ENCODE peak calls at places on chromosomes 3 and 15, in six cellular contexts. One of them, this sample, is unnamed.

GRCh38 chr3:125443923-125444322 is 68.8 kb upstream of the ZNF148 start:
- DNase-seq in IMR-90: peak
- DNase-seq in trophoblast cell: peak
- DNase-seq in neuronal stem cell: no peak
- DNase-seq in mesenchymal stem cell: peak
- DNase-seq in H9: no peak
- DNase-seq in this sample: no peak

GRCh38 chr15:63218114-63218808 is 28.9 kb downstream of the RAB8B start:
- DNase-seq in IMR-90: peak
- DNase-seq in trophoblast cell: peak
- DNase-seq in neuronal stem cell: no peak
- DNase-seq in mesenchymal stem cell: peak
- DNase-seq in H9: no peak
- DNase-seq in this sample: no peak

GRCh38 chr3:66441124-66441523 is 59.7 kb downstream of the LRIG1 start:
- DNase-seq in IMR-90: peak
- DNase-seq in trophoblast cell: no peak
- DNase-seq in neuronal stem cell: no peak
- DNase-seq in mesenchymal stem cell: peak
- DNase-seq in H9: no peak
- DNase-seq in this sample: no peak

GRCh38 chr3:2597615-2598014 is 498.9 kb downstream of the CNTN4 start:
- DNase-seq in IMR-90: no peak
- DNase-seq in trophoblast cell: no peak
- DNase-seq in neuronal stem cell: no peak
- DNase-seq in mesenchymal stem cell: no peak
- DNase-seq in H9: no peak
- DNase-seq in this sample: no peak

GRCh38 chr3:30073622-30074021 is 532.8 kb upstream of the TGFBR2 start:
- DNase-seq in IMR-90: peak
- DNase-seq in trophoblast cell: no peak
- DNase-seq in neuronal stem cell: no peak
- DNase-seq in mesenchymal stem cell: peak
- DNase-seq in H9: no peak
- DNase-seq in this sample: no peak

GRCh38 chr15:99511529-99511864 is 54.3 kb upstream of the MEF2A start:
- DNase-seq in IMR-90: peak
- DNase-seq in trophoblast cell: no peak
- DNase-seq in neuronal stem cell: no peak
- DNase-seq in mesenchymal stem cell: no peak
- DNase-seq in H9: no peak
- DNase-seq in this sample: no peak

GRCh38 chr3:171967932-171968678 is 71.3 kb upstream of the FNDC3B start:
- DNase-seq in IMR-90: peak
- DNase-seq in trophoblast cell: no peak
- DNase-seq in neuronal stem cell: no peak
- DNase-seq in mesenchymal stem cell: peak
- DNase-seq in H9: no peak
- DNase-seq in this sample: no peak

GRCh38 chr3:157251685-157252084 is 91.7 kb upstream of the CCNL1 start:
- DNase-seq in IMR-90: no peak
- DNase-seq in trophoblast cell: no peak
- DNase-seq in neuronal stem cell: no peak
- DNase-seq in mesenchymal stem cell: no peak
- DNase-seq in H9: no peak
- DNase-seq in this sample: no peak

GRCh38 chr3:94405258-94406035 is 342.6 kb downstream of the NSUN3 start:
- DNase-seq in IMR-90: peak
- DNase-seq in trophoblast cell: no peak
- DNase-seq in neuronal stem cell: no peak
- DNase-seq in mesenchymal stem cell: no peak
- DNase-seq in H9: no peak
- DNase-seq in this sample: no peak
- H3K4ac ChIP-seq in IMR-90: no peak
- H3K4ac ChIP-seq in trophoblast cell: no peak
- H3K4ac ChIP-seq in neuronal stem cell: no peak
- H3K4ac ChIP-seq in mesenchymal stem cell: no peak
- H3K4ac ChIP-seq in H9: no peak
- H3K4ac ChIP-seq in this sample: no peak

DNA sequence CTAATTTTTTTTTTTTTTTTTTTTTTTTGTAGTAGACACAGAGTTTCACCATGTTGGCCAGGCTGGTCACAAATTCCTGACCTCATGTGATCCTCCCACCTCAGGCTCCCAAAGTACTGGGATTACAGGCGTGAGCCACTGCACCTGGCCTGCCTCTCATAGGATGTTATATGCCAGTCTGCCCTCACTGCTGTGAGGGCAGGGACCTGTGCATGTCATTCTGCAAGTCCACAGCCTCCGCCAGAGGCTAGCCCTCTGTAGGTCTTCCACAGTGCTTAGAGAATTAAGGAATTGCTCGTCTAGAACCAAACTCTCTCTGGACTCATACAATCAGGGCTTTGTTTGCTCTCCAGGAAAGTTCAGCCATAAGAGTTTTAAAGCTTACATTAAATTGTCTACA is 163.9 kb upstream of the WNT5A start:
- DNase-seq in IMR-90: no peak
- DNase-seq in trophoblast cell: no peak
- DNase-seq in neuronal stem cell: no peak
- DNase-seq in mesenchymal stem cell: no peak
- DNase-seq in H9: no peak
- DNase-seq in this sample: no peak
- H3K4ac ChIP-seq in IMR-90: no peak
- H3K4ac ChIP-seq in trophoblast cell: no peak
- H3K4ac ChIP-seq in neuronal stem cell: no peak
- H3K4ac ChIP-seq in mesenchymal stem cell: no peak
- H3K4ac ChIP-seq in H9: no peak
- H3K4ac ChIP-seq in this sample: peak

DNA sequence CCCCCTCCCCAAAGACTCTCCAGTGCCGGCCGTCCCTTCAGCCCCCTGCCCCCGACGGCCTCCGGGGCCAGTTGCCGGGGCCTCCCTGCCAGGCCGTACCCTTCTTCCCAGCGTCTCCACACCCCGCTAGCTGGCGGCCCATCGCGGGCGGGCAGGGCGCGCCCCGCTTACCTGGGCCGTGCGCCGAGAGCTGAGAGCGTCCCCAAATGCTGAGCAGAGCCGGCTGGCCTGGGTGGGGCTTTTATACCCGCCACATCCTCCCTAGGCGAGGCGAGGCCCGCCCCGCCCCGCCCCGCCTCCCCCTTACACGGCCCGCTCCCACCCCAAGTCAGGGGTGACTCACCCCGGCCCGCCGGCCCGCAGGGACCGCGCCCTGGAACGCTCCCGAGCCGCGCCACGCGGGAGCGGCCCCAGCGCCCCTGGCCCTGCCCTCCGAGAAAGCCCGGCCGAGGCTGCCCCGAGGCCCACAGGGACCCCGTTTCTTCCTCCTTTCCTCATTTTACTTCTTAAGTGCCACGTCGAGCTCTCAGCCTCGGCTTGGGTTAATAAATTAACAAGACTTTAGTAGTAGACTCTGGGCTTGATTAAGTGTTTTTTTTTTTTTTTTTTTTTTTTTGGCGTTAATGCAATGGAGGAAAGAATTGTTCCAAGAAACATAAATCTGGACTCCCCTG is at the start of gene ANXA2:
- DNase-seq in IMR-90: peak
- DNase-seq in trophoblast cell: peak
- DNase-seq in neuronal stem cell: no peak
- DNase-seq in mesenchymal stem cell: peak
- DNase-seq in H9: peak
- DNase-seq in this sample: peak
- H3K4ac ChIP-seq in IMR-90: peak
- H3K4ac ChIP-seq in trophoblast cell: peak
- H3K4ac ChIP-seq in neuronal stem cell: no peak
- H3K4ac ChIP-seq in mesenchymal stem cell: peak
- H3K4ac ChIP-seq in H9: peak
- H3K4ac ChIP-seq in this sample: no peak

GRCh38 chr3:136752327-136753111 is at the start of gene STAG1:
- DNase-seq in IMR-90: peak
- DNase-seq in trophoblast cell: peak
- DNase-seq in neuronal stem cell: peak
- DNase-seq in mesenchymal stem cell: peak
- DNase-seq in H9: peak
- DNase-seq in this sample: peak

GRCh38 chr3:136750209-136750921 is 1.8 kb downstream of the STAG1 start:
- DNase-seq in IMR-90: no peak
- DNase-seq in trophoblast cell: no peak
- DNase-seq in neuronal stem cell: no peak
- DNase-seq in mesenchymal stem cell: peak
- DNase-seq in H9: no peak
- DNase-seq in this sample: no peak

GRCh38 chr3:136752046-136752326 is 192 bp downstream of the STAG1 start:
- DNase-seq in IMR-90: no peak
- DNase-seq in trophoblast cell: peak
- DNase-seq in neuronal stem cell: no peak
- DNase-seq in mesenchymal stem cell: no peak
- DNase-seq in H9: no peak
- DNase-seq in this sample: no peak

GRCh38 chr3:136750922-136751258 is 1.3 kb downstream of the STAG1 start:
- DNase-seq in IMR-90: peak
- DNase-seq in trophoblast cell: no peak
- DNase-seq in neuronal stem cell: no peak
- DNase-seq in mesenchymal stem cell: no peak
- DNase-seq in H9: no peak
- DNase-seq in this sample: no peak

GRCh38 chr3:136751259-136752045 is 726 bp downstream of the STAG1 start:
- DNase-seq in IMR-90: peak
- DNase-seq in trophoblast cell: peak
- DNase-seq in neuronal stem cell: peak
- DNase-seq in mesenchymal stem cell: peak
- DNase-seq in H9: peak
- DNase-seq in this sample: no peak
- H3K4ac ChIP-seq in IMR-90: peak
- H3K4ac ChIP-seq in trophoblast cell: peak
- H3K4ac ChIP-seq in neuronal stem cell: no peak
- H3K4ac ChIP-seq in mesenchymal stem cell: peak
- H3K4ac ChIP-seq in H9: no peak
- H3K4ac ChIP-seq in this sample: no peak

GRCh38 chr3:119349353-119349752 is 55.2 kb downstream of the ARHGAP31 start:
- DNase-seq in IMR-90: no peak
- DNase-seq in trophoblast cell: no peak
- DNase-seq in neuronal stem cell: peak
- DNase-seq in mesenchymal stem cell: no peak
- DNase-seq in H9: peak
- DNase-seq in this sample: peak

GRCh38 chr3:119352863-119353527 is 58.8 kb downstream of the ARHGAP31 start:
- DNase-seq in IMR-90: peak
- DNase-seq in trophoblast cell: peak
- DNase-seq in neuronal stem cell: no peak
- DNase-seq in mesenchymal stem cell: peak
- DNase-seq in H9: no peak
- DNase-seq in this sample: no peak

GRCh38 chr3:119350114-119350513 is 55.9 kb downstream of the ARHGAP31 start:
- DNase-seq in IMR-90: no peak
- DNase-seq in trophoblast cell: no peak
- DNase-seq in neuronal stem cell: peak
- DNase-seq in mesenchymal stem cell: no peak
- DNase-seq in H9: peak
- DNase-seq in this sample: peak

GRCh38 chr3:119356646-119357045 is 62.5 kb downstream of the ARHGAP31 start:
- DNase-seq in IMR-90: no peak
- DNase-seq in trophoblast cell: no peak
- DNase-seq in neuronal stem cell: no peak
- DNase-seq in mesenchymal stem cell: peak
- DNase-seq in H9: no peak
- DNase-seq in this sample: no peak

DNA sequence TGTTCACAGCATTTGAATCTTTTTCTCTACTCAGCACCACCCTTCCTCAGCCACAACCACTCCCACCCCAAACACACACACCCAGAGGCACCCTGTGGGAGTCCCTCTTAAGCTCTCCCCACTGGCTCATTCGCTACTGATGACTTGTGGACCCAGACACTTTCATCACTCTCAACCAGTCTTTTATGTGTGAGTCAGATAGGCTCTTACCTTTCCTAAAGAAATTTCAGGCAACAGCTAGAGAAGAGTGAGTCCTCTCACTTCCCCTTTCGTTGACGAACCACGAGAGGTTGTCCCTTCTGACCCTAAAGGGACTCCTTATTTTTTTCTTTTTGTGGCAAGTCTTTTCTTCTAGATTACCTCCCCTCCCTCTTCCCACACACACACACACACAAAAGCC is 58.1 kb downstream of the ARHGAP31 start:
- DNase-seq in IMR-90: peak
- DNase-seq in trophoblast cell: peak
- DNase-seq in neuronal stem cell: no peak
- DNase-seq in mesenchymal stem cell: no peak
- DNase-seq in H9: no peak
- DNase-seq in this sample: no peak
- H3K4ac ChIP-seq in IMR-90: peak
- H3K4ac ChIP-seq in trophoblast cell: peak
- H3K4ac ChIP-seq in neuronal stem cell: no peak
- H3K4ac ChIP-seq in mesenchymal stem cell: no peak
- H3K4ac ChIP-seq in H9: no peak
- H3K4ac ChIP-seq in this sample: no peak

GRCh38 chr15:47715856-47716445 is 1.4 kb upstream of the SEMA6D start:
- DNase-seq in IMR-90: peak
- DNase-seq in trophoblast cell: no peak
- DNase-seq in neuronal stem cell: peak
- DNase-seq in mesenchymal stem cell: peak
- DNase-seq in H9: no peak
- DNase-seq in this sample: no peak
- H3K4ac ChIP-seq in IMR-90: peak
- H3K4ac ChIP-seq in trophoblast cell: no peak
- H3K4ac ChIP-seq in neuronal stem cell: no peak
- H3K4ac ChIP-seq in mesenchymal stem cell: no peak
- H3K4ac ChIP-seq in H9: no peak
- H3K4ac ChIP-seq in this sample: no peak

DNA sequence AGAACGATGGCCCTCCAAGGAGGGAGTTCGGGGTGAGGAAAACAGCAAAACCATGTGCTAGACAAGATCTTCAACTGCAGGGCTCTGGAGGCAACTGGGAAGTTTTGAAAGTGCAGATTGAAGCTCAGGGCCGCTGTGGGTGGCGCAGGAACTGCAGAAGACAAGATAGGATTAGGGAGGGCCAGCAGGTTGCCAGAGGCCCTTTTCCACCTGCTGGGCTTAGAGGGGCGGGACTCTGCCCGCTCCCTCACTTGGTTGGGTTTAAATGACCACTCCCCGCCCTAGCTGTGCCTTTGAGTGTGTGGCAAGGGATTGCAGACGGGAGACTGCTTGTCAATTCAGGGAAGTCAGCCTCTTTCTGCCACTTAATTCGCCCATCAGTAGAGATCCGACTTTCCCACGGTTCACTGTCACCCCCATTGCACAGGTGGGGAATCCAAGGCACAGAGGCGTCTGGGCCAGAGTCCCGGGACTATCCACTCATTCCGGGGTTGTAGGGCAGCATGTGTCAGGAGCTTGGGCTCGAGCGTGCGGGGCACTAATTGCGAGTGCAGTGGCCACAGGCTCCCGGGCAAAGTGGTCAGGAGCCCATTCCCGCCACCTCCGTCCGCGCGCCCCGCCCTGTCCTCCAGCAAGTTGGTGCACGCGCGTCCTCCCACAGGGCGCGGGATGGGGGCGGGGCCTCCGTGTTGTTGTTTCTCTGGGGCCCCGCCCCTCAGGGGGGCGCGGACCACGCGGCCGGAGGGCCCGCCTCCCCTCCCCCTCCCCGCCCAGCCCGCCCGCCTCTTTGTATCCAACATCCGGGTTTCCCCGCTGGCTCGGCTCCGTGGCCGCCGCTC is at the start of gene ACVR2B:
- DNase-seq in IMR-90: peak
- DNase-seq in trophoblast cell: peak
- DNase-seq in neuronal stem cell: peak
- DNase-seq in mesenchymal stem cell: peak
- DNase-seq in H9: peak
- DNase-seq in this sample: peak
- H3K4ac ChIP-seq in IMR-90: peak
- H3K4ac ChIP-seq in trophoblast cell: peak
- H3K4ac ChIP-seq in neuronal stem cell: peak
- H3K4ac ChIP-seq in mesenchymal stem cell: peak
- H3K4ac ChIP-seq in H9: peak
- H3K4ac ChIP-seq in this sample: peak

This sample was measured in H1.